ENCODE peak calls at places on chromosomes 13 and 19, in nine cellular contexts. Z, L, I, C, R, T, H, N and Q are unnamed samples. For H3K36me3, the result is how much of the 10 kb centered on the place peaks cover.

GRCh38 chr19:10769533-10770491 is 51.9 kb downstream of the DNM2 start:
- DNase-seq in Z (peak), L (no peak), I (no peak), C (peak), R (peak), T (no peak), H (peak), N (peak), Q (no peak)

GRCh38 chr13:111424134-111424533 is 103.7 kb downstream of the TEX29 start:
- DNase-seq in Z (no peak), L (no peak), I (no peak), C (no peak), R (no peak), T (no peak), H (no peak), N (no peak), Q (no peak)

GRCh38 chr13:52454459-52454824 is 836 bp upstream of the CKAP2 start:
- DNase-seq in Z (peak), L (peak), I (no peak), C (no peak), R (peak), T (no peak), H (no peak), N (no peak), Q (no peak)

GRCh38 chr13:41581884-41582547 is 124.7 kb downstream of the RGCC start:
- DNase-seq in Z (no peak), L (no peak), I (no peak), C (no peak), R (no peak), T (no peak), H (no peak), N (no peak), Q (no peak)

GRCh38 chr19:5128251-5128931 is 159.5 kb downstream of the KDM4B start:
- DNase-seq in Z (peak), L (no peak), I (no peak), C (peak), R (peak), T (no peak), H (no peak), N (peak), Q (peak)

GRCh38 chr13:112567161-112567862 is 20.6 kb downstream of the TUBGCP3 start:
- DNase-seq in Z (no peak), L (no peak), I (no peak), C (no peak), R (no peak), T (no peak), H (no peak), N (no peak), Q (no peak)

GRCh38 chr19:27652796-27653195 is 1560.2 kb downstream of the UQCRFS1 start:
- DNase-seq in Z (no peak), L (no peak), I (no peak), C (no peak), R (no peak), T (no peak), H (no peak), N (no peak), Q (no peak)

GRCh38 chr19:33953023-33953422 is 156.4 kb downstream of the KCTD15 start:
- DNase-seq in Z (no peak), L (no peak), I (peak), C (no peak), R (no peak), T (no peak), H (no peak), N (no peak), Q (no peak)

GRCh38 chr19:32363175-32363574 is 17.8 kb downstream of the ZNF507 start:
- DNase-seq in Z (no peak), L (no peak), I (no peak), C (no peak), R (peak), T (no peak), H (no peak), N (no peak), Q (no peak)

GRCh38 chr19:29560313-29561075 is 34.7 kb downstream of the VSTM2B start:
- DNase-seq in Z (no peak), L (no peak), I (peak), C (no peak), R (no peak), T (no peak), H (no peak), N (no peak), Q (no peak)

GRCh38 chr19:36259211-36259610 is 44.3 kb downstream of the ZNF146 start:
- DNase-seq in Z (no peak), L (no peak), I (no peak), C (no peak), R (no peak), T (no peak), H (no peak), N (no peak), Q (no peak)

GRCh38 chr19:16315825-16316505 is 8.7 kb upstream of the KLF2 start:
- DNase-seq in Z (no peak), L (no peak), I (peak), C (peak), R (peak), T (no peak), H (no peak), N (peak), Q (peak)

GRCh38 chr13:110801044-110801443 is 87.5 kb downstream of the ING1 start:
- DNase-seq in Z (peak), L (no peak), I (peak), C (no peak), R (no peak), T (no peak), H (no peak), N (no peak), Q (no peak)

GRCh38 chr19:51691122-51692064 is 1.7 kb upstream of the SPACA6 start:
- DNase-seq in Z (peak), L (no peak), I (no peak), C (no peak), R (peak), T (no peak), H (no peak), N (no peak), Q (no peak)

GRCh38 chr13:112968380-112968909 is 569 bp upstream of the MCF2L start:
- DNase-seq in Z (no peak), L (peak), I (no peak), C (no peak), R (peak), T (peak), H (peak), N (no peak), Q (no peak)

GRCh38 chr19:41234512-41235208 is 15.6 kb downstream of the AXL start:
- DNase-seq in Z (no peak), L (no peak), I (no peak), C (no peak), R (no peak), T (no peak), H (no peak), N (no peak), Q (no peak)

GRCh38 chr19:21482863-21483276 is 22.5 kb upstream of the ZNF429 start:
- DNase-seq in Z (peak), L (peak), I (no peak), C (no peak), R (peak), T (peak), H (peak), N (peak), Q (peak)

GRCh38 chr13:112943309-112944125 is 25.5 kb upstream of the MCF2L start:
- DNase-seq in Z (no peak), L (no peak), I (no peak), C (no peak), R (peak), T (peak), H (peak), N (peak), Q (peak)

GRCh38 chr13:46100191-46100877 is 4.5 kb downstream of the CPB2 start:
- DNase-seq in Z (no peak), L (no peak), I (no peak), C (no peak), R (no peak), T (no peak), H (no peak), N (no peak), Q (no peak)

GRCh38 chr19:4393947-4394590 is 6.3 kb downstream of the SH3GL1 start:
- DNase-seq in Z (no peak), L (no peak), I (no peak), C (no peak), R (no peak), T (no peak), H (no peak), N (no peak), Q (no peak)

GRCh38 chr19:58059003-58059671 is at the start of gene ZNF135:
- DNase-seq in Z (no peak), L (no peak), I (no peak), C (peak), R (peak), T (peak), H (peak), N (peak), Q (peak)

GRCh38 chr13:71395053-71395452 is 472.0 kb downstream of the DACH1 start:
- DNase-seq in Z (no peak), L (no peak), I (no peak), C (no peak), R (no peak), T (no peak), H (no peak), N (no peak), Q (no peak)

GRCh38 chr19:20164456-20164855 is 2.6 kb upstream of the ZNF486 start:
- DNase-seq in Z (no peak), L (no peak), I (no peak), C (no peak), R (no peak), T (no peak), H (no peak), N (no peak), Q (no peak)

GRCh38 chr13:29654807-29655547 is 59.5 kb upstream of the SLC7A1 start:
- DNase-seq in Z (no peak), L (no peak), I (peak), C (no peak), R (no peak), T (no peak), H (no peak), N (no peak), Q (no peak)

GRCh38 chr19:46902402-46902766 is 41.6 kb downstream of the ARHGAP35 start:
- DNase-seq in Z (no peak), L (no peak), I (no peak), C (no peak), R (peak), T (no peak), H (no peak), N (no peak), Q (no peak)

GRCh38 chr13:38752726-38753125 is 65.8 kb downstream of the FREM2 start:
- DNase-seq in Z (no peak), L (no peak), I (no peak), C (no peak), R (no peak), T (no peak), H (no peak), N (no peak), Q (no peak)

GRCh38 chr19:1266818-1267440 is 2.2 kb upstream of the CIRBP start:
- DNase-seq in Z (peak), L (peak), I (no peak), C (peak), R (peak), T (peak), H (peak), N (peak), Q (peak)

GRCh38 chr13:21101865-21102576 is 40.6 kb upstream of the LATS2 start:
- DNase-seq in Z (no peak), L (no peak), I (no peak), C (no peak), R (no peak), T (no peak), H (no peak), N (no peak), Q (no peak)

GRCh38 chr13:26880741-26881140 is 120.2 kb upstream of the GPR12 start:
- DNase-seq in Z (no peak), L (no peak), I (no peak), C (no peak), R (no peak), T (no peak), H (no peak), N (no peak), Q (no peak)

GRCh38 chr13:35157143-35157755 is 215.2 kb downstream of the NBEA start:
- DNase-seq in Z (peak), L (no peak), I (no peak), C (no peak), R (peak), T (no peak), H (peak), N (no peak), Q (no peak)

GRCh38 chr13:30362869-30363268 is 55.5 kb upstream of the KATNAL1 start:
- DNase-seq in Z (no peak), L (no peak), I (no peak), C (no peak), R (no peak), T (no peak), H (no peak), N (no peak), Q (no peak)

GRCh38 chr19:31450696-31451095 is 101.5 kb upstream of the TSHZ3 start:
- DNase-seq in Z (no peak), L (no peak), I (no peak), C (no peak), R (no peak), T (no peak), H (no peak), N (no peak), Q (no peak)

GRCh38 chr19:11383706-11384048 is 437 bp downstream of the EPOR start:
- DNase-seq in Z (no peak), L (no peak), I (no peak), C (no peak), R (no peak), T (no peak), H (no peak), N (no peak), Q (no peak)

GRCh38 chr13:60066206-60066605 is 97.5 kb downstream of the DIAPH3 start:
- DNase-seq in Z (no peak), L (no peak), I (no peak), C (no peak), R (no peak), T (no peak), H (no peak), N (no peak), Q (no peak)

GRCh38 chr19:4694211-4694987 is 24.3 kb upstream of the MYDGF start:
- DNase-seq in Z (no peak), L (no peak), I (peak), C (no peak), R (no peak), T (no peak), H (no peak), N (peak), Q (peak)

GRCh38 chr13:37869756-37870488 is at the start of gene TRPC4:
- DNase-seq in Z (no peak), L (no peak), I (peak), C (peak), R (peak), T (peak), H (no peak), N (peak), Q (peak)

GRCh38 chr19:30001794-30002193 is 59.8 kb downstream of the URI1 start:
- DNase-seq in Z (no peak), L (no peak), I (no peak), C (no peak), R (peak), T (no peak), H (no peak), N (no peak), Q (no peak)

GRCh38 chr19:29372461-29372860 is 153.3 kb upstream of the VSTM2B start:
- DNase-seq in Z (no peak), L (no peak), I (no peak), C (no peak), R (peak), T (no peak), H (no peak), N (no peak), Q (no peak)

DNA sequence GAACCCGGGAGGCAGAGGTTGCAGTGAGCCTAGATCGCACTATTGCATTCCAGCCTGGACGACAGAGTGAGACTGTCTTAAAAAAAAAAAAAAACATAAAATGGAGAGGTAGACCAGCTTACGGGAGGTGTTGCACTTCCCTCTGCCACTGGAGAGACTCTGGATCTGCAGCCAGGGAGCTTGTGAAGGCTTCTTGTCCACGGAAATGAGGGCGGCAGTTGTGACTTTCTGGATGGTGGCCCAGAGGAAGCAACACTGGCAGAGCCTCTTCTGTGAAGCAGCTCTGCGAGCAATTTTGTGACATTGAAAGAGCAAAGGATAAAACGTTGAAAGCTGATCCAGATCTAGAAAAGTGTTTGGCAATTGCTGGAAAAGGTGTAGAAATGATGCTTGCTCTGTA is 10.4 kb downstream of the SPINT2 start:
- DNase-seq in Z (no peak), L (no peak), I (no peak), C (peak), R (no peak), T (no peak), H (no peak), N (no peak), Q (no peak)
- H3K27ac ChIP-seq in Z (no peak), L (no peak), I (no peak), C (peak), R (no peak), T (peak), H (no peak), N (no peak), Q (no peak)

DNA sequence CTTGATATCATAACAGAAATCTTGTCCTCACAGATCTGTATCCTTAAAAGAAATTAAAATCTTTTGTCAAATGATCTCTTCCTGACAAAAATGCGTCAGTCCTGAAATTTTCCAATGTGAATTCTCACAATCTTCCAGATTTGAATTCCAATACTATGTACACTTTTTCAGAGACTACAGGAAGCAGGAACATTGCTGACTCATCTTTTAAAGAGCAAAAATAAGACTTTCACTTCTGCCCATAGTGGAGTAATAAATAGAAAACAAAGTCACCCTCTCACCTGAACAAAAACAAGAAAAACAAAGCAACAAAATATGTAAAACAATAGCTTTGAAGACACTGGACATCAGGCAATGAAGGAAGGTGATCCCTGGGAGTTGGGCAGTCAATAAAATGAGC is 167.0 kb upstream of the IPO5 start:
- DNase-seq in Z (no peak), L (no peak), I (no peak), C (no peak), R (no peak), T (no peak), H (no peak), N (no peak), Q (no peak)
- H3K36me3 ChIP-seq in Z (under half), L (under half), I (under half), C (under half), R (under half), T (under half), H (under half), N (under half), Q (under half)

GRCh38 chr13:72556945-72557344 is 170.5 kb downstream of the MZT1 start:
- DNase-seq in Z (no peak), L (no peak), I (no peak), C (no peak), R (no peak), T (no peak), H (no peak), N (no peak), Q (no peak)
- H3K27ac ChIP-seq in Z (no peak), L (no peak), I (no peak), C (no peak), R (no peak), T (no peak), H (no peak), N (no peak), Q (no peak)

GRCh38 chr19:49595006-49595818 is 4.2 kb downstream of the PRR12 start:
- DNase-seq in Z (no peak), L (no peak), I (no peak), C (no peak), R (peak), T (no peak), H (no peak), N (no peak), Q (no peak)
- H3K36me3 ChIP-seq in Z (under half), L (half or more), I (half or more), C (half or more), R (under half), T (half or more), H (half or more), N (half or more), Q (under half)

DNA sequence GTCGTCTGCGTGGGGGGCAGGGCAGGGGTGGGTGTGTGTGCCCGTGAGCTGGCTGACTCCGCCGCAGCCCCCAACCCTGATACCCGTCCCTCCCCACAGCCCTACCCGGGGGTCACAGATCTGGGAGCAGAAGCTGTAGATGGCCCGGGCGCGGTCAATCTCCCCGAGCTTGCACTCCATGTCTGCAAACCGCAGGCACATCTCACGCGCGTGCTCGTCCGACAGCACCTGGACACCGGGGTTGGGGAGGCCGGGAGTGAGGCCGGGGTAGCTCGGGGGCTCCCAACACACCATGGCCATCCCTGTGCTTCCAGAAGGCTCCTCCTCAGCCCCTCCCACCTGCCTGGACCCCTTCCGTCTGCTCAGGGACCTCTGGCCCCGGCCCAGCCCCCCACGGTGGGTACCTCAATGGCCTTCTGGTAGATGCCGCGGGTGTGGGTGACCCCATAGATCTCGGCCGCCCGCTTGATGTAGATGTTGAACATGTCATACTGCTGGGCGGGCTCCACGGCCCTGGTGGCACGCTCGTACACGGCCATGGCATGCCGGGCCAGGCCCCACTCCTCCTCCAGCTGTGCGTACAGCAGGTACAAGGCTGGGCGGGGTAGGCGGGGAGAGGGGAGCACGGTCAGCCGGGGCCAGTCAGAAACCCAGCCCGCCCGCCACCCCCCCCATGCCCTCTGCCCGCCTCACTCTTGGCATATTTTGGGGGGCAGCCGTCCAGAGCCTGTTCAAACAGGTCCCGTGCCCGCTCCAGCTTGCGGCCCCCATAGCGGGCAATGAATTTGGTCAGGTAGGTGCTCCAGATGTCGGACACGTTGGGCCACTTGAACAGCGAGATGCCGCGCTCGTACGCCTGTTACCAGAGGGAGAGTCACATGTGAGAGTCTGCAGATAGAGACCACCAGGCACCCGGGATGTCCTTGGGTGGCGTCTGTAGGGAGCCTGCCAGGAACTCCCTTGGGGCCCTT is 8.6 kb downstream of the XAB2 start:
- DNase-seq in Z (no peak), L (no peak), I (no peak), C (no peak), R (no peak), T (peak), H (no peak), N (no peak), Q (no peak)
- H3K27ac ChIP-seq in Z (no peak), L (no peak), I (no peak), C (no peak), R (no peak), T (peak), H (no peak), N (no peak), Q (no peak)

DNA sequence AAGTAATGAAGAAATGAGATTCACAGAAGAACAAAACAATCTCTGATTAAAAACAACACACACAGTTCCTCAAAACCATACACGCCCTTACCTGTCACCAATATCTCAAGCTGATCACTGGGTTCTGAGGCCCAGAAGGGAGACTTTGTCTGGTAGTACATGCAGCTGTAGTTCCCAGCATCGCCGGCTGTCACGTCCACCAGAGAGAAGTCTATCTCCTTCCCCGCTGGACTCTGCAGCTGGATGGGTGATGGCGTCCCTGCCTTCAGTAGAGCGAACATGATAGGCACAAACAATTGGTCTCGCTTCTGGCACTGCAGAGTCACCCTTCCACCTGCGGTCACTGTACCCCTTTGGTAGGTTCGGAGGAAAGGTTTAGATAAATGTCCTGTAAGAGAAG is 7.3 kb downstream of the TARM1 start:
- DNase-seq in Z (no peak), L (no peak), I (no peak), C (no peak), R (no peak), T (no peak), H (no peak), N (no peak), Q (no peak)
- H3K36me3 ChIP-seq in Z (under half), L (under half), I (under half), C (under half), R (under half), T (under half), H (under half), N (under half), Q (under half)

GRCh38 chr13:43784491-43784890 is 2.3 kb downstream of the ENOX1 start:
- DNase-seq in Z (no peak), L (no peak), I (no peak), C (no peak), R (no peak), T (no peak), H (no peak), N (no peak), Q (no peak)
- H3K27ac ChIP-seq in Z (no peak), L (no peak), I (no peak), C (no peak), R (no peak), T (no peak), H (no peak), N (no peak), Q (no peak)